ENCODE peak calls at places on chromosome 21, in five cellular contexts. J, K, E, A and Q are unnamed samples.

GRCh38 chr21:36021251-36021837 is 39.0 kb downstream of the SETD4 start:
- DNase-seq in K (no peak), E (no peak), A (no peak), J (no peak), Q (no peak)

GRCh38 chr21:36791695-36792451 is 93.0 kb downstream of the SIM2 start:
- DNase-seq in K (no peak), A (no peak), E (no peak), J (no peak), Q (no peak)

GRCh38 chr21:26077523-26077922 is 93.0 kb downstream of the APP start:
- DNase-seq in K (no peak), A (no peak), J (no peak), E (no peak), Q (no peak)

GRCh38 chr21:42678118-42678430 is 24.7 kb downstream of the PDE9A start:
- DNase-seq in J (no peak), A (no peak), E (no peak), K (no peak), Q (no peak)

GRCh38 chr21:30083120-30083945 is 83.3 kb downstream of the CLDN17 start:
- DNase-seq in K (no peak), E (no peak), J (no peak), A (no peak), Q (no peak)

GRCh38 chr21:35927262-35927661 is 133.1 kb downstream of the SETD4 start:
- DNase-seq in K (no peak), J (no peak), E (no peak), A (no peak), Q (no peak)

GRCh38 chr21:25573409-25574206 is 33.7 kb downstream of the MRPL39 start:
- DNase-seq in J (no peak), K (no peak), A (no peak), E (no peak), Q (no peak)

GRCh38 chr21:39660191-39660590 is 47.5 kb downstream of the B3GALT5 start:
- DNase-seq in K (no peak), J (no peak), E (no peak), A (no peak), Q (no peak)

GRCh38 chr21:46000731-46001641 is 19.4 kb downstream of the COL6A1 start:
- DNase-seq in J (peak; percentile 24), A (peak; percentile 43), E (peak; percentile 53), K (peak; percentile 47), Q (no peak)

GRCh38 chr21:44013380-44014088 is 1.4 kb downstream of the TRAPPC10 start:
- DNase-seq in K (no peak), J (no peak), E (no peak), A (no peak), Q (no peak)

GRCh38 chr21:44011123-44011773 is 861 bp upstream of the TRAPPC10 start:
- DNase-seq in K (no peak), J (no peak), A (no peak), E (no peak), Q (no peak)

GRCh38 chr21:44010429-44010828 is 1.7 kb upstream of the TRAPPC10 start:
- DNase-seq in A (no peak), K (no peak), J (no peak), E (peak; percentile 59), Q (no peak)

GRCh38 chr21:44012474-44013379 is 618 bp downstream of the TRAPPC10 start:
- DNase-seq in K (peak; percentile 57), E (peak; percentile 81), J (peak; percentile 55), A (peak; percentile 82), Q (peak; percentile 19)

DNA sequence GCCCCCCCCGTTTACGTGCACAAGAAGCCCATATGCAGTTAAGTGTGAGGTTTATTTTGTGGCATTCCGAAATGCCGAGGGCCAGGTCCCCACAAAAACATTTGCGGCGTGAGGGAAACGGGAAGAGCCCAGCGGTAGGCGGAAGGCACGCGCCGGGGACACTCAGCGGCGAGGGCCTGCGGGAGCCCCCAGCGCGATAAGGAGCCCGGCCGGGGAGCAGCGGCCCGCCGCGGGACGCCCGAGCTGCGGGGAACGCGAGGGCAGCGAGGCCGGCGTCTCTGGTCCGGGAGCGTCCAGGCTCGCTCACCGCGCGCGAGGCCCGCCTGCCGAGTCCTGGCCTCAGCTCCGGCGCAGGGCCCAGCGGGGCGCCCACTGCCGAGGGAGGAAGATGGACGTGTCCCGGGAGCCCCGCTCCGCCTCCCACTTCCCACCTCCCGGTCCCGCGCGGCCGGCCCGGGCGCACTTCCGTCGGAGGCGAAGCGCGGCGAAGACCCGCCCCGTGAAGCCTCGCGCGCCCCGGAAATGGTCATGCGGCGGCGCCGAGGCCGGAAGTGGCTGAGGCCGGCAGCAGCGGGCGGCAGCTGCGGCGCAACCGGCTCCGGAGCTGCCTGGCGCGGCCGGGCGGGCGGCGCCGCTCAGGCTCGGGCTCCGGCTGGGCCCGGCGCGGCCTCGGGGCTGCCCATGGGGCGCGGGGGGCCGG is at the start of gene TRAPPC10:
- DNase-seq in J (peak; percentile 87), A (peak; percentile 90), K (peak; percentile 83), E (peak; percentile 91), Q (peak; percentile 61)
- H3K4me1 ChIP-seq in J (peaks cover 9% of the 10 kb centered on the region), A (peaks cover 48% of the 10 kb centered on the region), K (no peaks in the 10 kb centered on the region), E (no peaks in the 10 kb centered on the region), Q (peaks cover 54% of the 10 kb centered on the region)

GRCh38 chr21:17783003-17783402 is 36.2 kb downstream of the C21orf91 start:
- DNase-seq in J (no peak), K (no peak), A (no peak), E (no peak), Q (no peak)
- H3K4me1 ChIP-seq in J (no peaks in the 10 kb centered on the region), K (no peaks in the 10 kb centered on the region), A (peaks cover 23% of the 10 kb centered on the region), E (no peaks in the 10 kb centered on the region), Q (no peaks in the 10 kb centered on the region)

GRCh38 chr21:32424674-32425073 is 12.2 kb downstream of the EVA1C start:
- DNase-seq in J (no peak), K (no peak), E (no peak), A (no peak), Q (no peak)

GRCh38 chr21:32426066-32426465 is 13.6 kb downstream of the EVA1C start:
- DNase-seq in J (no peak), A (no peak), K (no peak), E (no peak), Q (no peak)

GRCh38 chr21:32425628-32426027 is 13.1 kb downstream of the EVA1C start:
- DNase-seq in J (no peak), E (no peak), K (no peak), A (no peak), Q (no peak)

GRCh38 chr21:32427958-32428623 is 15.6 kb downstream of the EVA1C start:
- DNase-seq in E (no peak), J (no peak), A (no peak), K (no peak), Q (no peak)

DNA sequence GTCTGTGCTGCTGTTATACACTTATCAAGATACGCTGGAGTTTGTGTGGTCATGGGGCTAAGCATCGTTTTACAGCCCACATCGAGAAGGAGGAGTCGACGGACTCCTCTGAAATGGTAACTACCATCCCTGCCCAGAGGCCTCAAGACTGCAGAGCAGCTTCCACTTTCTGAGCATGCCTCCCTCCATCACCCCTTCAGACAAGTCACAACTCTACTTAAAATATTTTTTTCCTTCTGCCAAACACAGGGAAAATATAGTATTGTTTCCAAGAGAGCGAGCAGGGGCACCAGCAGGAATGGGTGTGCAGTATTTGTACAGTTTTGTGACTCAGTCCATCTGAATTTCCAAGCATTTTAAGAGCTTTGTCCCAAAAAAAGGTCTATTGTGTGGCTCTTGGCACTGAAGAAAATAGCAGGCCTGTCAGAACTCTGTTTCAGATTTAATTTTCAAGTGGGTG is 14.1 kb downstream of the EVA1C start:
- DNase-seq in K (no peak), J (no peak), A (no peak), E (no peak), Q (no peak)
- H3K4me1 ChIP-seq in K (no peaks in the 10 kb centered on the region), J (no peaks in the 10 kb centered on the region), A (peaks cover 20% of the 10 kb centered on the region), E (peaks cover 7% of the 10 kb centered on the region), Q (peaks cover 19% of the 10 kb centered on the region)

GRCh38 chr21:22258821-22259220 is 1260.6 kb downstream of the NCAM2 start:
- DNase-seq in A (no peak), K (no peak), E (no peak), J (no peak), Q (no peak)
- H3K4me1 ChIP-seq in A (no peaks in the 10 kb centered on the region), K (no peaks in the 10 kb centered on the region), E (no peaks in the 10 kb centered on the region), J (no peaks in the 10 kb centered on the region), Q (no peaks in the 10 kb centered on the region)

DNA sequence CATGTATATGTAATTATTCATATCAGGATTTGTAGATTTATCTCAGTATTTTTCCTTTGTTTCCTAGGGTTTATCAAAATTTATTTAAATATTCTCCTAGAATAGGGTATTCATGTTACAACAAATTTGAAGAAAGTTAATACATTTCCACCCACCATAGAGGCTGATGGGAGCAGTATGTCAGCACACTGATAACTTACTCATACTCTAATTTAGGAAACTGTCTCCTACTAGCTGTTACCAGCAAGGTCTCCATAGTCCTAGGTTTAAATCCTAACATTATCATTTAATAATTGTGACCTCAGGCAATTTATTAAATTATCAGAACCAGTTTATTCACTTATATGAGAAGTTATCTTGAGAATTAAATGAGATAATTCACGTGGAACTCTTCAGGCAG is 127.0 kb downstream of the USP25 start:
- DNase-seq in J (no peak), A (no peak), E (no peak), K (no peak), Q (no peak)
- H3K4me1 ChIP-seq in J (no peaks in the 10 kb centered on the region), A (no peaks in the 10 kb centered on the region), E (no peaks in the 10 kb centered on the region), K (no peaks in the 10 kb centered on the region), Q (peaks cover 8% of the 10 kb centered on the region)

DNA sequence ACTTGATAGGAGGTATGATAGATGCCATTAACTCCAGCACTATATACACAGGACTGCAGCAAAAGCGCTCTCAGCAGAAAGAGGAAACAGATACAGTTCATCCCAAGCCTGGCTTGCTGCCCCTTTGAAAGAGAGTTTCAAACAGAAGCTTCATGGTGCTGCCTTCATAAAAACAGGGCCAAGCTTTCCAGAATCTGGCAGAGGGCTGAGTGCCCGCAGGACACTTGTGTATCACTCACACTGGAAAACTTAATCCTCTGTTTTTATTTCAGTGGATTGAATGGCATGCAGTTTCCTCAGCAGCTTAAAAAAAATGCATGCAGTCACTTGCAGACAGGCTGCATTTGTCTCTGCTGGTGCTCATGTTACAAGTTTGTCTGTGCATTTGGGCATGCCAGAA is 40.4 kb downstream of the KCNJ15 start:
- DNase-seq in K (no peak), A (no peak), E (no peak), J (no peak), Q (no peak)
- H3K4me1 ChIP-seq in K (no peaks in the 10 kb centered on the region), A (peaks cover 70% of the 10 kb centered on the region), E (no peaks in the 10 kb centered on the region), J (peaks cover 20% of the 10 kb centered on the region), Q (peaks cover 6% of the 10 kb centered on the region)

GRCh38 chr21:43707462-43707861 is 11.5 kb upstream of the PDXK start:
- DNase-seq in K (no peak), A (no peak), J (no peak), E (no peak), Q (no peak)
- H3K4me1 ChIP-seq in K (peaks cover 6% of the 10 kb centered on the region), A (peaks cover 10% of the 10 kb centered on the region), J (no peaks in the 10 kb centered on the region), E (peaks cover 16% of the 10 kb centered on the region), Q (no peaks in the 10 kb centered on the region)

GRCh38 chr21:34128124-34128523 is 54.7 kb downstream of the MRPS6 start:
- DNase-seq in E (peak; percentile 77), A (no peak), J (no peak), K (no peak), Q (no peak)
- H3K4me1 ChIP-seq in E (peaks cover 43% of the 10 kb centered on the region), A (peaks cover 40% of the 10 kb centered on the region), J (peaks cover 37% of the 10 kb centered on the region), K (peaks cover 32% of the 10 kb centered on the region), Q (no peaks in the 10 kb centered on the region)